ENCODE peak calls at places on chromosome 1, in four cellular contexts. J is lung microvascular endothelial cell; P is effector CD4-positive, alpha-beta T cell; W is left ventricle myocardium inferior. Y is an unnamed sample.

GRCh38 chr1:194024659-194025058 is 838.2 kb upstream of the B3GALT2 start:
- DNase-seq in W (no peak), J (peak), P (no peak), Y (no peak)

GRCh38 chr1:12138196-12139183 is 28.3 kb upstream of the TNFRSF1B start:
- DNase-seq in J (no peak), W (peak), P (no peak), Y (no peak)

GRCh38 chr1:213166868-213167267 is 115.8 kb downstream of the RPS6KC1 start:
- DNase-seq in P (no peak), J (no peak), W (no peak), Y (no peak)

GRCh38 chr1:154808261-154808908 is 61.7 kb downstream of the KCNN3 start:
- DNase-seq in W (peak), P (no peak), J (no peak), Y (no peak)

GRCh38 chr1:27686223-27686990 is 14.4 kb upstream of the IFI6 start:
- DNase-seq in J (no peak), W (no peak), P (no peak), Y (peak)

GRCh38 chr1:211579434-211580302 is 707 bp upstream of the SLC30A1 start:
- DNase-seq in W (peak), P (no peak), J (peak), Y (peak)

GRCh38 chr1:15799928-15800835 is 7.3 kb downstream of the UQCRHL start:
- DNase-seq in W (no peak), P (no peak), J (peak), Y (peak)

GRCh38 chr1:24696033-24696755 is 49.1 kb upstream of the CLIC4 start:
- DNase-seq in J (no peak), W (no peak), P (no peak), Y (no peak)

GRCh38 chr1:221439734-221440436 is 302.0 kb downstream of the DUSP10 start:
- DNase-seq in P (peak), J (peak), W (no peak), Y (no peak)

GRCh38 chr1:21901473-21901847 is 35.6 kb downstream of the HSPG2 start:
- DNase-seq in W (peak), J (peak), P (no peak), Y (no peak)

GRCh38 chr1:218367118-218367517 is 22.0 kb downstream of the TGFB2 start:
- DNase-seq in P (no peak), J (no peak), W (no peak), Y (no peak)

GRCh38 chr1:7896994-7897393 is 43.6 kb downstream of the TNFRSF9 start:
- DNase-seq in W (no peak), J (no peak), P (no peak), Y (no peak)